ENCODE peak calls at places on chromosomes 13 and 19, in eight cellular contexts. X, V, Y, T, Q, R, G and P are unnamed samples.

GRCh38 chr19:13053761-13054604 is 48.7 kb downstream of the LYL1 start:
- DNase-seq in G (peak), Y (peak), Q (peak), T (peak), X (no peak), V (peak), R (peak), P (no peak)

GRCh38 chr19:48878219-48879024 is 6.2 kb downstream of the PPP1R15A start:
- DNase-seq in V (peak), Y (no peak), R (peak), Q (peak), T (peak), X (no peak), G (no peak), P (no peak)

GRCh38 chr13:43126420-43126819 is 103.0 kb downstream of the DNAJC15 start:
- DNase-seq in T (no peak), V (no peak), R (no peak), Q (no peak), Y (no peak), G (no peak), X (no peak), P (no peak)

GRCh38 chr19:19655051-19655594 is 8.4 kb downstream of the ATP13A1 start:
- DNase-seq in V (no peak), T (no peak), G (peak), Y (no peak), Q (no peak), R (no peak), X (no peak), P (no peak)

GRCh38 chr13:44243198-44243852 is 130.3 kb upstream of the SERP2 start:
- DNase-seq in G (no peak), X (peak), V (peak), Y (peak), R (peak), Q (peak), T (peak), P (no peak)

GRCh38 chr19:17469371-17470203 is 737 bp upstream of the SLC27A1 start:
- DNase-seq in T (peak), X (peak), Q (peak), Y (peak), G (peak), V (peak), R (peak), P (peak)

GRCh38 chr19:49556412-49557398 is 23.7 kb downstream of the NOSIP start:
- DNase-seq in R (no peak), V (no peak), Y (no peak), G (peak), X (no peak), Q (no peak), T (no peak), P (no peak)

GRCh38 chr13:73171242-73171641 is 112.4 kb downstream of the KLF5 start:
- DNase-seq in X (no peak), Q (no peak), V (no peak), T (no peak), Y (no peak), G (no peak), R (no peak), P (no peak)

GRCh38 chr13:77300176-77301141 is 26.4 kb downstream of the MYCBP2 start:
- DNase-seq in Q (peak), T (peak), V (peak), R (peak), X (no peak), Y (no peak), G (no peak), P (no peak)

GRCh38 chr13:48142437-48142836 is 47.5 kb upstream of the MED4 start:
- DNase-seq in Q (no peak), R (no peak), T (no peak), X (no peak), G (no peak), V (no peak), Y (no peak), P (no peak)

GRCh38 chr13:113938246-113938645 is 35.6 kb downstream of the C13orf46 start:
- DNase-seq in Y (no peak), G (no peak), X (no peak), R (no peak), T (no peak), V (no peak), Q (peak), P (no peak)

GRCh38 chr13:37806666-37807065 is 62.9 kb downstream of the TRPC4 start:
- DNase-seq in R (no peak), V (no peak), T (no peak), Q (no peak), G (no peak), Y (no peak), X (no peak), P (no peak)

GRCh38 chr19:10654610-10655456 is 687 bp downstream of the ILF3 start:
- DNase-seq in R (peak), Q (peak), V (peak), Y (no peak), X (peak), G (no peak), T (no peak), P (no peak)

GRCh38 chr13:103289661-103290060 is 223.4 kb upstream of the SLC10A2 start:
- DNase-seq in Y (no peak), T (no peak), V (peak), Q (peak), G (no peak), R (peak), X (no peak), P (no peak)

GRCh38 chr13:42996584-42996983 is 4.5 kb upstream of the EPSTI1 start:
- DNase-seq in X (no peak), T (peak), R (peak), V (peak), Y (peak), G (no peak), Q (peak), P (no peak)

GRCh38 chr19:43469160-43469480 is 3.7 kb upstream of the LYPD3 start:
- DNase-seq in X (no peak), T (no peak), G (no peak), Q (peak), V (peak), R (peak), Y (no peak), P (no peak)

GRCh38 chr13:113041293-113041690 is 64.3 kb upstream of the F7 start:
- DNase-seq in Q (no peak), R (no peak), Y (no peak), G (peak), X (no peak), T (no peak), V (no peak), P (no peak)

GRCh38 chr19:43624933-43625332 is 5.5 kb upstream of the ZNF428 start:
- DNase-seq in X (no peak), Y (no peak), G (peak), T (peak), R (peak), V (no peak), Q (peak), P (no peak)

GRCh38 chr19:53196777-53197396 is 3.7 kb upstream of the ZNF665 start:
- DNase-seq in Q (peak), X (peak), V (peak), T (peak), Y (peak), R (peak), G (peak), P (peak)

GRCh38 chr13:47959468-47960088 is 41.5 kb downstream of the SUCLA2 start:
- DNase-seq in Q (no peak), G (no peak), V (no peak), Y (no peak), R (no peak), T (no peak), X (no peak), P (no peak)

GRCh38 chr19:19826875-19827274 is 5.3 kb upstream of the ZNF506 start:
- DNase-seq in Y (no peak), X (no peak), R (no peak), V (no peak), T (no peak), G (peak), Q (no peak), P (no peak)

GRCh38 chr19:11137542-11138384 is 17.8 kb downstream of the SPC24 start:
- DNase-seq in X (peak), Q (peak), Y (no peak), V (peak), G (no peak), T (peak), R (peak), P (no peak)

GRCh38 chr13:27942972-27943371 is 23.2 kb downstream of the PDX1 start:
- DNase-seq in G (no peak), R (no peak), V (no peak), X (no peak), T (no peak), Y (no peak), Q (no peak), P (no peak)

GRCh38 chr13:25372275-25373081 is 704 bp downstream of the ATP8A2 start:
- DNase-seq in R (no peak), T (no peak), X (peak), Y (no peak), G (peak), V (no peak), Q (no peak), P (no peak)

GRCh38 chr19:41706741-41707501 is 1.5 kb upstream of the CEACAM5 start:
- DNase-seq in R (peak), V (no peak), X (peak), Q (peak), Y (no peak), G (peak), T (no peak), P (no peak)

GRCh38 chr19:1270168-1270853 is 1.2 kb downstream of the CIRBP start:
- DNase-seq in T (no peak), Q (no peak), V (no peak), Y (no peak), G (peak), R (no peak), X (no peak), P (no peak)

GRCh38 chr19:33040994-33041827 is 23.5 kb downstream of the RHPN2 start:
- DNase-seq in Q (peak), V (peak), Y (peak), R (peak), G (no peak), T (no peak), X (no peak), P (no peak)

GRCh38 chr19:51394045-51394836 is 3.9 kb upstream of the C19orf84 start:
- DNase-seq in Q (peak), Y (peak), X (peak), V (peak), R (peak), T (peak), G (peak), P (peak)

GRCh38 chr19:40671404-40671803 is 19.0 kb downstream of the NUMBL start:
- DNase-seq in R (no peak), Y (no peak), Q (no peak), G (no peak), X (no peak), V (no peak), T (no peak), P (no peak)

GRCh38 chr19:39126593-39127187 is 1.1 kb downstream of the PAK4 start:
- DNase-seq in Y (peak), R (peak), T (no peak), V (peak), Q (no peak), G (no peak), X (no peak), P (peak)

GRCh38 chr13:67119481-67119883 is 110.7 kb downstream of the PCDH9 start:
- DNase-seq in Q (peak), V (peak), X (no peak), R (peak), T (peak), G (no peak), Y (peak), P (no peak)

GRCh38 chr19:45911291-45911690 is 3.3 kb downstream of the NANOS2 start:
- DNase-seq in Y (no peak), V (no peak), G (no peak), R (no peak), Q (no peak), X (no peak), T (no peak), P (no peak)

GRCh38 chr19:45908956-45909355 is 5.6 kb downstream of the NANOS2 start:
- DNase-seq in Q (peak), V (no peak), G (no peak), T (peak), Y (no peak), R (no peak), X (no peak), P (no peak)

GRCh38 chr19:45918721-45919120 is 4.1 kb upstream of the NANOS2 start:
- DNase-seq in X (no peak), Q (no peak), T (no peak), R (no peak), Y (no peak), V (no peak), G (no peak), P (no peak)

GRCh38 chr19:45917421-45918091 is 3.0 kb upstream of the NANOS2 start:
- DNase-seq in R (no peak), T (no peak), Y (no peak), G (no peak), X (no peak), Q (no peak), V (no peak), P (no peak)

DNA sequence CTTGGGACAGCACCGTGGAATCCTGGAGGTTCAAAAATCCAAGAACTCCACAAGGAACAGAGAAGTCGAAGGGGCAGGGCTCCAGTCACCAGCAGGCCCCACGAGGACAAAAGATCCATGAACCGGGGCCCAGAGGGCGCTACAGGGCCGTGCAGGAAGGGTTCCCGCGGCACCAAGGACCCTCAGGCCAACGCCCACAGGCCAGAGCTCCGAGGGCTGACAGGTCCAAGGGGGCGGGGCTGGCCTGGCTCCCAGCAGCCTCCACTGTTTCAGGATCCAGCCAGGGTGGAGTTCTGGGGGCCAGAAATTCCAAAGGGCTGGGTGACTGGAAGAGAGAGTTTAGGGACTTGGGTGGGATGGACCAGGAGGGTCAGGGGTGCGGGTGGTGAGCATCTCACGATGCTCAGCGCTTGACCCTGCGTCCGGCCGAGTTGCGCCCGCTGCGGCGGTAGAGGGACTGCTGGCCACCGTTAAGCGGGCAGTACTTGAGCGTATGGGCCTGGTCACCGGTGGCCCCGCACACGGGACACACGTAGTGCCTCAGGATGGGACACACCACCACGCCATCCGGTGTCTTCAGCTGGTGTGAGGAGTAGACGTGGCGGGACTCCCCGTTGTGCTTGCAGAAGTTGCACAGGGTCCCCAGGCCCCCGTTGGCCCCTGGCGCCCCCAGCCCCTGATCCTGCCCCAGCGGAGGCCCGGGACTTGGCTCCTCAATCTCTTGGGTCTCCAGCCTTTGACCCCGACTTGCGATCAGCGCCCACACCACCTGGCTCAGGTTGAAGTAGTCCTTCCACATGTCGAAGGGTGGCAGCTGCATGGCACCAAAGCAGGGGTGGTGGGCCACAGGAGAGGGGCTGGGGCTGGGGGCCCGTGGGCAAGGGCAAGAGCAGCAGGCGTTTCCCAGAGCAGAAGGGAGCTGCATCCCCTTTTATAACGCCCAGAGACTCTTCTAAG is at the start of gene NANOS2:
- DNase-seq in R (peak), T (no peak), G (peak), Y (no peak), V (peak), X (peak), Q (peak), P (no peak)
- TF ChIP-seq CTCF in R (peak), T (no peak), G (no peak), Y (no peak), V (peak), X (peak), Q (peak), P (no peak)

GRCh38 chr19:35033067-35034004 is 3.1 kb downstream of the SCN1B start:
- DNase-seq in G (no peak), T (no peak), R (no peak), Y (no peak), V (no peak), Q (no peak), X (no peak), P (no peak)
- H3K4me3 ChIP-seq in G (no peak), T (no peak), R (no peak), Y (no peak), V (no peak), Q (no peak), X (no peak), P (no peak)

GRCh38 chr13:110311721-110312668 is 4.9 kb downstream of the COL4A2 start:
- DNase-seq in Q (peak), Y (no peak), G (no peak), T (no peak), X (no peak), V (no peak), R (no peak), P (no peak)

GRCh38 chr13:110310541-110311491 is 3.7 kb downstream of the COL4A2 start:
- DNase-seq in X (no peak), T (no peak), R (no peak), Q (no peak), G (no peak), V (no peak), Y (no peak), P (no peak)

GRCh38 chr13:110309661-110310524 is 2.8 kb downstream of the COL4A2 start:
- DNase-seq in R (no peak), X (no peak), G (no peak), Y (no peak), T (no peak), Q (peak), V (no peak), P (no peak)

GRCh38 chr13:110314516-110315245 is 7.6 kb downstream of the COL4A2 start:
- DNase-seq in R (no peak), G (peak), X (no peak), V (no peak), Y (no peak), Q (no peak), T (no peak), P (no peak)

DNA sequence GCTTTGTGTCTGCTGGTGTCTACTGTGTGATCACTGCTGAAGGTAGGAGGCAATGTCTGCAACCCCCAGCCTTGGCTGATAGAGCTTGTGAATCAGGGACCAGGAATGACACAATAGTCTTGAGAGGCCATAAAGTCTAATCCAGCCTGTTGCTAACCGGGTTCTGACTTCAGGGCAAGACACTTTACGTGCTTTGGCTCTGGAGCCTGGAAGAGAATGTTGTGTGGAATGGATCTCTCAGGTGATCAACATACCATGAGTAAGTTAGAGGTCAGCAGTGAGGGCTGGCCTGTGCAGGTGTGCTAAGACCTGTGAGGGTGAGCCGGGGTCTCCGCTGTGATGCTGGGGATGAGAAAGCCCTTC is 5.6 kb downstream of the COL4A2 start:
- DNase-seq in Q (peak), Y (peak), G (no peak), R (peak), T (peak), V (peak), X (no peak), P (no peak)
- TF ChIP-seq CTCF in Q (no peak), Y (peak), G (no peak), R (peak), T (peak), V (peak), X (no peak), P (no peak)

GRCh38 chr19:6048348-6048747 is 62.0 kb downstream of the RFX2 start:
- DNase-seq in V (no peak), T (no peak), X (no peak), Q (no peak), R (no peak), G (no peak), Y (no peak), P (no peak)
- H3K4me3 ChIP-seq in V (no peak), T (no peak), X (no peak), Q (no peak), R (no peak), G (no peak), Y (no peak), P (no peak)

GRCh38 chr19:35940078-35940775 is 4.1 kb downstream of the LRFN3 start:
- DNase-seq in V (no peak), R (no peak), G (peak), T (no peak), Q (no peak), X (no peak), Y (no peak), P (no peak)

GRCh38 chr19:35936738-35937268 is 629 bp downstream of the LRFN3 start:
- DNase-seq in Q (no peak), V (no peak), Y (no peak), X (no peak), R (no peak), G (no peak), T (no peak), P (no peak)

GRCh38 chr19:35937345-35938281 is 1.4 kb downstream of the LRFN3 start:
- DNase-seq in X (no peak), Y (no peak), Q (no peak), R (no peak), V (no peak), T (no peak), G (no peak), P (no peak)

GRCh38 chr19:35939307-35940077 is 3.3 kb downstream of the LRFN3 start:
- DNase-seq in X (no peak), V (no peak), R (no peak), G (peak), T (no peak), Y (no peak), Q (no peak), P (no peak)

GRCh38 chr19:35938282-35939224 is 2.4 kb downstream of the LRFN3 start:
- DNase-seq in Y (no peak), T (no peak), V (no peak), G (no peak), R (no peak), X (no peak), Q (no peak), P (no peak)
- TF ChIP-seq CTCF in Y (no peak), T (no peak), V (peak), G (no peak), R (no peak), X (no peak), Q (no peak), P (no peak)

GRCh38 chr19:57667220-57667619 is 1.5 kb upstream of the ZSCAN4 start:
- DNase-seq in V (no peak), Y (no peak), X (no peak), T (no peak), R (no peak), G (no peak), Q (no peak), P (no peak)

GRCh38 chr19:57672466-57672865 is 3.7 kb downstream of the ZSCAN4 start:
- DNase-seq in Q (no peak), T (no peak), V (no peak), G (no peak), X (no peak), R (no peak), Y (no peak), P (no peak)

GRCh38 chr19:57668635-57669034 is at the start of gene ZSCAN4:
- DNase-seq in Y (no peak), V (no peak), G (no peak), R (no peak), X (no peak), Q (no peak), T (no peak), P (no peak)

GRCh38 chr19:57675881-57676280 is 5.9 kb upstream of the ZNF551 start:
- DNase-seq in R (no peak), T (no peak), Q (peak), Y (no peak), G (no peak), V (peak), X (no peak), P (no peak)

DNA sequence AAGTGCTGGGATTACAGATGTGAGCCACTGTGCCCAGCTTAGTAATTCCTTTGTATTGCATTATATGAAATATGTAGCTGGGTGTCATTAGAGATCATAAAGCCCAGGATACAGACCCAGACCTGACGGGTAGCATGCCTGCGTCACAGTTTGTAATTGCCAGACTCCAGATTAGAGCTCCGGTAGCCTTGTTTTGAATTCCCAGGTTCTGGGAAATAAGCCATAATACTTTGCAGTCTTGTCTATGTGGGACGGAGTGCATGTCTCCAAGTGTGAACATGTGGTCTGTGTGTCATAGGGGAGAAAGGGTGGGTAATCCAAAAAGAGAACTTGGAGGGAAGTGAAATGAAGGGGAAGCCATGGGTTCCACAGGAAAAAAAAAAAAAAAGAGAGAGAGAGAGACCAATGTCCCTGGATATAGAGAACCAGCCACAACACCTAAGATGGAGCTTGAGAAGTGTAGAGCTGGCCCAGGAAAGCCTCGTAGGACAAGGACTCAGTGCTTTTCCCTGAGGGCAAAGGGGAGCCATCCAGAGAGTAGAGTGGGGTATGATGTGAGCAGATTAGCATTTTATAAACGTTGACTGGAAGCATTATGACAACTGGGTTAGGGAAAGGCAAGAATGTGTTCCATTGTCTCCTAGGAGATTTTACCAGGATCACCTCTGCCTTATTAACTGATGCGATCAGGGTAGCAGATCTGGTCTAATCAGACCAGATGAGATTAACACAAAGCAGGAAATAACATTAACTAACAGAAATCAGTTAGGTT is 2.6 kb downstream of the ZSCAN4 start:
- DNase-seq in Q (no peak), X (no peak), T (no peak), G (no peak), R (no peak), Y (no peak), V (peak), P (no peak)
- H3K4me3 ChIP-seq in Q (no peak), X (no peak), T (no peak), G (no peak), R (no peak), Y (no peak), V (no peak), P (no peak)